ENCODE peak calls at places on chromosome 16, in nine cellular contexts. S, L, P, J, I, U, F, Z and O are unnamed samples.

GRCh38 chr16:85475233-85475632 is 137.9 kb upstream of the GSE1 start:
- DNase-seq in F (no peak), L (no peak), S (no peak), P (peak), Z (no peak), J (no peak), I (no peak), U (no peak), O (no peak)

GRCh38 chr16:50842589-50842988 is 100.7 kb downstream of the CYLD start:
- DNase-seq in I (no peak), U (no peak), F (no peak), J (no peak), S (no peak), P (no peak), L (no peak), Z (no peak), O (no peak)

GRCh38 chr16:27347930-27348685 is 34.3 kb downstream of the IL4R start:
- DNase-seq in I (no peak), S (no peak), U (no peak), P (no peak), J (no peak), L (no peak), Z (no peak), F (no peak), O (no peak)

GRCh38 chr16:28491080-28491969 is 549 bp downstream of the CLN3 start:
- DNase-seq in P (no peak), J (peak), L (peak), Z (peak), F (peak), U (no peak), S (peak), I (peak), O (peak)

GRCh38 chr16:24409045-24409444 is 130.3 kb upstream of the RBBP6 start:
- DNase-seq in F (no peak), P (no peak), S (no peak), U (no peak), J (no peak), I (no peak), L (no peak), Z (peak), O (no peak)

GRCh38 chr16:48153689-48154265 is 2.0 kb downstream of the ABCC12 start:
- DNase-seq in L (no peak), S (no peak), P (no peak), U (no peak), Z (no peak), I (no peak), F (no peak), J (no peak), O (no peak)

GRCh38 chr16:30120340-30121105 is 2.5 kb downstream of the MAPK3 start:
- DNase-seq in P (no peak), U (no peak), I (no peak), L (no peak), J (no peak), S (no peak), F (no peak), Z (no peak), O (no peak)

GRCh38 chr16:46428108-46429061 is 192.8 kb downstream of the SHCBP1 start:
- DNase-seq in S (no peak), I (no peak), J (no peak), F (no peak), P (no peak), U (no peak), Z (no peak), L (no peak), O (no peak)

GRCh38 chr16:31284926-31285325 is 25.2 kb downstream of the ITGAM start:
- DNase-seq in J (no peak), L (no peak), F (no peak), P (no peak), U (no peak), I (no peak), Z (no peak), S (no peak), O (no peak)

GRCh38 chr16:12524658-12525057 is 279.0 kb downstream of the CPPED1 start:
- DNase-seq in U (no peak), F (no peak), L (no peak), J (no peak), S (no peak), I (no peak), Z (no peak), P (no peak), O (peak)

GRCh38 chr16:15644306-15644961 is 1.5 kb upstream of the MARF1 start:
- DNase-seq in L (no peak), Z (peak), S (peak), J (no peak), P (peak), I (peak), F (peak), U (no peak), O (no peak)

GRCh38 chr16:28504707-28505404 is 1.8 kb downstream of the IL27 start:
- DNase-seq in P (no peak), J (no peak), S (no peak), U (no peak), Z (no peak), L (no peak), F (peak), I (no peak), O (no peak)

GRCh38 chr16:88874938-88875599 is 8.6 kb upstream of the PABPN1L start:
- DNase-seq in Z (no peak), L (no peak), F (no peak), I (no peak), U (no peak), S (no peak), J (no peak), P (no peak), O (no peak)

GRCh38 chr16:68298907-68299515 is 11.7 kb downstream of the SLC7A6OS start:
- DNase-seq in F (no peak), L (no peak), S (peak), Z (peak), J (no peak), P (peak), I (peak), U (no peak), O (peak)

GRCh38 chr16:81143921-81144471 is 47.8 kb upstream of the GCSH start:
- DNase-seq in S (no peak), Z (no peak), U (no peak), P (no peak), L (no peak), J (no peak), I (no peak), F (no peak), O (no peak)

GRCh38 chr16:30567160-30567990 is 4.1 kb downstream of the ZNF688 start:
- DNase-seq in U (no peak), J (no peak), Z (no peak), L (peak), F (no peak), I (no peak), P (no peak), S (no peak), O (no peak)